ENCODE peak calls at places on chromosome 12, in seven cellular contexts. S is tibial artery, R is psoas muscle, J is AG10803, W is epithelial cell of proximal tubule, X is lower lobe of right lung, I is fibroblast of lung. T is an unnamed sample.

GRCh38 chr12:40225984-40226602 is 1.3 kb downstream of the LRRK2 start:
- DNase-seq in J (no peak), X (no peak), R (no peak), I (no peak), W (no peak), S (no peak), T (no peak)

GRCh38 chr12:130440411-130441080 is 102.9 kb downstream of the PIWIL1 start:
- DNase-seq in J (no peak), I (no peak), X (peak), W (no peak), S (no peak), R (no peak), T (peak)

GRCh38 chr12:15859136-15859535 is 23.1 kb upstream of the STRAP start:
- DNase-seq in S (no peak), J (no peak), W (no peak), X (no peak), I (no peak), R (no peak), T (no peak)

GRCh38 chr12:25995906-25996305 is 37.4 kb downstream of the RASSF8 start:
- DNase-seq in R (no peak), X (no peak), S (no peak), I (peak), J (peak), W (no peak), T (no peak)

GRCh38 chr12:42969357-42969756 is 379.8 kb upstream of the PRICKLE1 start:
- DNase-seq in J (no peak), I (no peak), R (no peak), W (no peak), S (no peak), X (no peak), T (no peak)

GRCh38 chr12:99259040-99259934 is 388.3 kb upstream of the GARIN6 start:
- DNase-seq in W (no peak), R (no peak), I (peak), X (no peak), J (no peak), S (no peak), T (no peak)

GRCh38 chr12:80121661-80122060 is 22.3 kb downstream of the OTOGL start:
- DNase-seq in X (no peak), J (peak), W (no peak), R (no peak), I (peak), S (no peak), T (no peak)

GRCh38 chr12:115322275-115322674 is 638.3 kb upstream of the TBX3 start:
- DNase-seq in W (no peak), I (peak), J (peak), X (no peak), R (no peak), S (no peak), T (no peak)

GRCh38 chr12:16492240-16492639 is 113.7 kb downstream of the LMO3 start:
- DNase-seq in W (no peak), S (no peak), I (no peak), X (no peak), J (no peak), R (no peak), T (no peak)

GRCh38 chr12:130281157-130281799 is 56.4 kb upstream of the PIWIL1 start:
- DNase-seq in R (peak), W (no peak), I (no peak), S (no peak), X (no peak), J (peak), T (no peak)

GRCh38 chr12:95173392-95174251 is 43.6 kb downstream of the FGD6 start:
- DNase-seq in X (peak), W (peak), J (peak), S (no peak), R (peak), I (peak), T (peak)

GRCh38 chr12:10753066-10753465 is 29.9 kb upstream of the YBX3 start:
- DNase-seq in I (peak), S (no peak), X (no peak), W (peak), J (peak), R (no peak), T (no peak)

GRCh38 chr12:2347844-2348476 is 295.2 kb downstream of the CACNA1C start:
- DNase-seq in J (no peak), W (no peak), X (no peak), S (peak), I (no peak), R (no peak), T (peak)

GRCh38 chr12:6461401-6462233 is 8.9 kb downstream of the VAMP1 start:
- DNase-seq in S (no peak), X (peak), J (no peak), W (no peak), I (no peak), R (no peak), T (peak)

GRCh38 chr12:96210376-96211055 is 16.3 kb downstream of the ELK3 start:
- DNase-seq in W (no peak), I (no peak), R (no peak), J (no peak), S (no peak), X (no peak), T (no peak)

GRCh38 chr12:64739778-64740177 is 19.4 kb downstream of the GNS start:
- DNase-seq in R (no peak), X (no peak), J (no peak), W (no peak), S (no peak), I (peak), T (no peak)

GRCh38 chr12:57850924-57851323 is 4.4 kb upstream of the CTDSP2 start:
- DNase-seq in S (no peak), J (no peak), R (no peak), X (no peak), W (no peak), I (no peak), T (no peak)

GRCh38 chr12:57852620-57853509 is 6.3 kb upstream of the CTDSP2 start:
- DNase-seq in W (no peak), I (no peak), J (no peak), S (peak), X (peak), R (peak), T (peak)

GRCh38 chr12:57853864-57854556 is 7.5 kb upstream of the CTDSP2 start:
- DNase-seq in J (no peak), I (no peak), W (no peak), R (no peak), S (no peak), X (no peak), T (no peak)

GRCh38 chr12:57851552-57852186 is 5.1 kb upstream of the CTDSP2 start:
- DNase-seq in X (no peak), S (no peak), J (no peak), R (no peak), W (no peak), I (no peak), T (no peak)

DNA sequence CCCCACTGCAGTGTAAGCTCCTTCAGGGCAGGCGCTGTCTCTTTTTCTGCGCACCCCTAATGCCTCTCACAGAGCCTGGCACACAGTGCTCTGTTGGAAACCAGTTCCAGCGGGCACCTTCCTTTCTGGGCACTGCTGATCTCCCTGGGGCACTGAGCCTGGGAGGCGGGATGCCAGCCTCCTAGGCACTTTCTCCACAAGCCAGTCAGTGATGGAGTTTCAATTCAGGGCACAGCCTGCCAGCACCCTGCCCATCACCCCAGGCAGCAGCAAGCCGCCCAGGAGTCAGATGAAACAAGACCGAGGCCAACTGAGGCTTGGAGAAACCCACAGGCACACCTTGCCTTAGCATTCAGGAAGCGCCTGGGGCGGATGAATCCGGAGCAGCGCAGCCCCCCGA is 5.7 kb upstream of the CTDSP2 start:
- DNase-seq in X (no peak), I (no peak), S (peak), W (no peak), J (no peak), R (no peak), T (peak)
- H3K4me3 ChIP-seq in X (peak), I (no peak), S (peak), W (no peak), J (peak), R (peak), T (peak)

DNA sequence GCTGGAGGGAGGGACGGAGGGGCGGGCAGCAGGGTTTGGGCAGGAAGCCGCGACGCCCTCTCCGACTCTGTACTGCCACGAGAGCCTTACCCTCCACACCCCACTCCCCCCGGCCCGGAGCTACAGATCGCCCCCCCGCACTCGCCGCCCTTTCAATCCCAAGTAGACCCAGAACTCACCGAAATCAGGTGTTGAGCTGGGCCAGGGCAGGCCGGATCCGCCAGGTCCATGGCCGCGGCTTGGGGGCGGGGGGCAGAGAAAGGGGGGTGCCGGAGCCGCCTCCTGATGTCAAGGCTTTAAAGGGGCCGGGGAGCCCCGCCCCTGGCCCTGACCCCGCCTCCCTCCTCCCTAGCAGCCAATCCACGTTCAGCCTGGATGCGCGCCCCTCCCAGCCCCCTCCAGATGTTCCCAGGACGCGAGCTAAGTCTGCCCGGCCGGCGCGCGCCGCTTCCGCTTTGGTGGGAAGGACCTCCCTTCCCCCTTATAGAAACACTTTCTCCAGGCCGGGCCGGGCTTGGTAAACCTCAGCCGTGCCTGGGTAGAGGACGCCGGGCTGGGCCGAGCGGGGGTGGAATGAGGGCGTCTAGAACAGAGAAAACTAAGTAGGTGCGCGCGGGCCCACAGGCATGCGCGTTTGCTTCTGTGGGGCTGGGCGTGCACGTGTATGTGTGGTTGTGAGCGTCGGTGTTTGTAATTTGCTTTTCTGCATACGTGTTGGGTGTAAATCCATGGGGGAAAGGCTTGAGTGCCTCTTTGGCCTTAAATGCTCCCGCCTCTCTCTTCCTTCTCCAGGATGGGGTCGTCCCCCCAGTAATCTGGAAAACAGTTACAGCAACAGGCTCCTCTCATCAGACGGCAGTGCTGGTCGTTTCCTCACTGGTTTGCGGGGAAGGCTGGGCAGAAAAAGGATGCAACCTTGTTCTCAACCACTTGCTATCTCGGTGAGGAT is at the start of gene NCKAP5L:
- DNase-seq in J (peak), R (peak), I (peak), S (peak), W (peak), X (peak), T (peak)
- H3K4me3 ChIP-seq in J (peak), R (peak), I (peak), S (peak), W (peak), X (peak), T (peak)

DNA sequence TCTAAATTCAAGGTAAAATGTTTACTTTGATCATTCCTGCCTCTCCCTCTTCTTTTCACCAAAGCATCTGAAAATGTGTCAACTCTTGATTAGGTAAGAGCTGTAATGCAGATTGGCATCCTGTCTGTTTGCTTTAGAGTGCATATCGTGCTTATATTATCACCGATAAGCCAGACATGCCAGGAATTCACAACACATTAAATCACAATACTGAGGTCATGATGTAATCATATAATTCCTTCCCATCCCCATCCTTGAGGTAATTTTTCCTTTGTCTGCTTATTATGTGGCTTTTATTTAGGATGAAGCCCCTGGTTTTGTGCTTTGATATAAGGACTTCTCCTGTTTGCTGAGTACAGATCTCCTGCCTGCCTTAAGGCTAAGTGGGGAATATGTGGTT is 10.2 kb downstream of the DDX47 start:
- DNase-seq in J (peak), X (no peak), I (peak), W (no peak), R (no peak), S (no peak), T (no peak)
- H3K4me3 ChIP-seq in J (no peak), X (no peak), I (no peak), W (no peak), R (no peak), S (no peak), T (no peak)

DNA sequence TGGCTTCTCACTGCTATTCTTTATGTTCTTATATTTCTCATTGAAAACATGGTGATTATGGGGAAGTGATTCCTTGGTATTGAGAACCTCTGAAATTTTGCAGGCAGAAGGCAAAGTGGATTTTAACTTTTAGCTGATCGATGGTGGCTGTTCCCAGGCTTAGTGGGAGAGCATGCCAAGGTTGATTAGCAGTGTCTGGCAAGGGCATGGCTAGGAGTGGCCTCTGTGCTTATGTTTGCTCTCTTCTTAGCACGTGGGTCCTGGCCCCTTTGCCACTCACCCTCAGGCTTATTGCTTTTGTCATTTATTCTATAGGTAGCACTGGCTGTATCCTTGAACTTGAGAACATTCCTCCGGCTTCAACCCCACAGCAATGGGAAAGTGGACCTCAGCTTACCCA is 2.1 kb downstream of the MVK start:
- DNase-seq in S (no peak), I (no peak), X (no peak), W (no peak), R (no peak), J (no peak), T (no peak)
- H3K4me3 ChIP-seq in S (no peak), I (no peak), X (no peak), W (no peak), R (no peak), J (no peak), T (no peak)

GRCh38 chr12:127145543-127145928 is 1121.4 kb upstream of the TMEM132C start:
- DNase-seq in W (no peak), J (peak), S (no peak), X (no peak), R (no peak), I (no peak), T (no peak)
- H3K4me3 ChIP-seq in W (peak), J (peak), S (peak), X (peak), R (peak), I (peak), T (no peak)